ENCODE peak calls at places on chromosomes 7 and 10, in seven cellular contexts. L, E, N, H, M, T and A are unnamed samples.
A peak's percentile ranks its signal among the peaks of the same experiment; 100 is the strongest.

GRCh38 chr10:73647211-73647874 is 6.1 kb upstream of the MYOZ1 start:
- DNase-seq in L (no peak), E (peak; percentile 87), N (no peak), H (no peak), M (no peak), T (peak; percentile 79), A (no peak)

GRCh38 chr10:77004917-77005564 is 632.6 kb downstream of the KCNMA1 start:
- DNase-seq in L (peak; percentile 37), E (no peak), N (no peak), H (no peak), M (no peak), T (peak; percentile 14), A (no peak)

GRCh38 chr10:114498413-114499111 is 94.3 kb upstream of the AFAP1L2 start:
- DNase-seq in L (no peak), E (no peak), N (no peak), H (no peak), M (peak; percentile 69), T (no peak), A (no peak)

GRCh38 chr7:11083214-11083568 is 109.5 kb downstream of the PHF14 start:
- DNase-seq in L (no peak), E (no peak), N (no peak), H (no peak), M (no peak), T (no peak), A (no peak)

GRCh38 chr10:110137142-110137545 is 70.3 kb upstream of the MXI1 start:
- DNase-seq in L (peak; percentile 48), E (no peak), N (no peak), H (no peak), M (peak; percentile 38), T (peak; percentile 30), A (peak; percentile 47)

GRCh38 chr10:21145751-21146445 is 248.8 kb upstream of the NEBL start:
- DNase-seq in L (no peak), E (no peak), N (no peak), H (no peak), M (no peak), T (no peak), A (no peak)

GRCh38 chr7:90655566-90655965 is 59.4 kb downstream of the CDK14 start:
- DNase-seq in L (peak; percentile 72), E (no peak), N (no peak), H (no peak), M (peak; percentile 32), T (no peak), A (no peak)

GRCh38 chr10:99450624-99451498 is 20.4 kb upstream of the GOT1 start:
- DNase-seq in L (no peak), E (no peak), N (no peak), H (no peak), M (no peak), T (no peak), A (no peak)

GRCh38 chr10:131997366-131998049 is 15.8 kb upstream of the BNIP3 start:
- DNase-seq in L (peak; percentile 74), E (peak; percentile 79), N (no peak), H (no peak), M (no peak), T (no peak), A (no peak)

GRCh38 chr10:88428442-88428841 is 154.7 kb downstream of the RNLS start:
- DNase-seq in L (no peak), E (no peak), N (no peak), H (no peak), M (no peak), T (no peak), A (peak; percentile 12)